ENCODE peak calls at places on chromosomes 16 and 17, in four cellular contexts. One of them, this sample, is unnamed.

GRCh38 chr16:23356941-23357340 is 54.8 kb downstream of the SCNN1B start:
- DNase-seq in testis: no peak
- DNase-seq in lung: no peak
- DNase-seq in activated naive CD4-positive, alpha-beta T cell: no peak
- DNase-seq in this sample: no peak

GRCh38 chr16:57617604-57618111 is 10.8 kb upstream of the ADGRG1 start:
- DNase-seq in testis: no peak
- DNase-seq in lung: no peak
- DNase-seq in activated naive CD4-positive, alpha-beta T cell: no peak
- DNase-seq in this sample: no peak

GRCh38 chr17:28712037-28712704 is 483 bp upstream of the PROCA1 start:
- DNase-seq in testis: peak; percentile 36
- DNase-seq in lung: no peak
- DNase-seq in activated naive CD4-positive, alpha-beta T cell: peak; percentile 28
- DNase-seq in this sample: no peak

GRCh38 chr16:9820481-9821246 is 361.6 kb downstream of the GRIN2A start:
- DNase-seq in testis: no peak
- DNase-seq in lung: no peak
- DNase-seq in activated naive CD4-positive, alpha-beta T cell: no peak
- DNase-seq in this sample: no peak

GRCh38 chr16:60142991-60143705 is 1409.0 kb upstream of the GOT2 start:
- DNase-seq in testis: no peak
- DNase-seq in lung: no peak
- DNase-seq in activated naive CD4-positive, alpha-beta T cell: no peak
- DNase-seq in this sample: no peak

GRCh38 chr17:3799181-3799627 is 1.8 kb downstream of the ITGAE start:
- DNase-seq in testis: no peak
- DNase-seq in lung: no peak
- DNase-seq in activated naive CD4-positive, alpha-beta T cell: no peak
- DNase-seq in this sample: no peak

GRCh38 chr16:50025544-50025931 is 513 bp downstream of the CNEP1R1 start:
- DNase-seq in testis: peak; percentile 33
- DNase-seq in lung: no peak
- DNase-seq in activated naive CD4-positive, alpha-beta T cell: no peak
- DNase-seq in this sample: no peak

GRCh38 chr17:63848834-63849689 is 6.6 kb upstream of the SMARCD2 start:
- DNase-seq in testis: peak; percentile 95
- DNase-seq in lung: peak; percentile 95
- DNase-seq in activated naive CD4-positive, alpha-beta T cell: peak; percentile 92
- DNase-seq in this sample: peak; percentile 83

GRCh38 chr16:24858219-24859041 is 12.7 kb downstream of the SLC5A11 start:
- DNase-seq in testis: peak; percentile 65
- DNase-seq in lung: no peak
- DNase-seq in activated naive CD4-positive, alpha-beta T cell: no peak
- DNase-seq in this sample: peak; percentile 75

GRCh38 chr17:74442670-74443515 is 11.0 kb downstream of the GPRC5C start:
- DNase-seq in testis: peak; percentile 91
- DNase-seq in lung: peak; percentile 83
- DNase-seq in activated naive CD4-positive, alpha-beta T cell: no peak
- DNase-seq in this sample: no peak

GRCh38 chr17:27577884-27578717 is 52.9 kb upstream of the LGALS9 start:
- DNase-seq in testis: peak; percentile 37
- DNase-seq in lung: no peak
- DNase-seq in activated naive CD4-positive, alpha-beta T cell: no peak
- DNase-seq in this sample: no peak

GRCh38 chr17:30363715-30364202 is 15.0 kb upstream of the CPD start:
- DNase-seq in testis: no peak
- DNase-seq in lung: peak; percentile 66
- DNase-seq in activated naive CD4-positive, alpha-beta T cell: peak; percentile 29
- DNase-seq in this sample: no peak

GRCh38 chr17:16430650-16431049 is 15.3 kb downstream of the TRPV2 start:
- DNase-seq in testis: no peak
- DNase-seq in lung: no peak
- DNase-seq in activated naive CD4-positive, alpha-beta T cell: no peak
- DNase-seq in this sample: no peak

GRCh38 chr16:4700380-4700996 is 7.1 kb downstream of the NUDT16L1 start:
- DNase-seq in testis: no peak
- DNase-seq in lung: no peak
- DNase-seq in activated naive CD4-positive, alpha-beta T cell: no peak
- DNase-seq in this sample: no peak

GRCh38 chr17:78661092-78661770 is 84.0 kb upstream of the DNAH17 start:
- DNase-seq in testis: no peak
- DNase-seq in lung: no peak
- DNase-seq in activated naive CD4-positive, alpha-beta T cell: no peak
- DNase-seq in this sample: no peak

GRCh38 chr17:78789663-78790181 is 7.6 kb upstream of the CYTH1 start:
- DNase-seq in testis: peak; percentile 47
- DNase-seq in lung: peak; percentile 79
- DNase-seq in activated naive CD4-positive, alpha-beta T cell: peak; percentile 65
- DNase-seq in this sample: no peak

GRCh38 chr17:44779211-44780025 is 20.6 kb downstream of the ADAM11 start:
- DNase-seq in testis: peak; percentile 83
- DNase-seq in lung: peak; percentile 74
- DNase-seq in activated naive CD4-positive, alpha-beta T cell: peak; percentile 65
- DNase-seq in this sample: no peak

GRCh38 chr16:65884018-65884417 is 482.5 kb upstream of the CDH5 start:
- DNase-seq in testis: no peak
- DNase-seq in lung: no peak
- DNase-seq in activated naive CD4-positive, alpha-beta T cell: no peak
- DNase-seq in this sample: no peak

GRCh38 chr17:59845595-59846390 is 47.0 kb downstream of the TUBD1 start:
- DNase-seq in testis: no peak
- DNase-seq in lung: peak; percentile 65
- DNase-seq in activated naive CD4-positive, alpha-beta T cell: no peak
- DNase-seq in this sample: no peak

GRCh38 chr17:17882182-17882581 is 45.4 kb upstream of the SREBF1 start:
- DNase-seq in testis: no peak
- DNase-seq in lung: no peak
- DNase-seq in activated naive CD4-positive, alpha-beta T cell: no peak
- DNase-seq in this sample: no peak

This sample was measured in type B pancreatic cell.